ENCODE peak calls at places on chromosomes 4 and X, in six cellular contexts. H is SK-N-SH, K is H1, B is K562, R is HepG2, S is HCT116. P is an unnamed sample.

GRCh38 chr4:147103403-147103946 is 157.8 kb upstream of the TTC29 start:
- DNase-seq in B (no peak), K (no peak), H (no peak), S (no peak), R (no peak), P (no peak)

GRCh38 chrX:118928126-118928525 is 46.3 kb upstream of the LONRF3 start:
- DNase-seq in R (no peak), H (no peak), K (no peak), S (no peak), B (no peak), P (no peak)

GRCh38 chrX:76555816-76556215 is 128.3 kb downstream of the MAGEE1 start:
- DNase-seq in K (peak; percentile 52), S (peak; percentile 33), B (peak; percentile 15), R (peak; percentile 41), H (peak; percentile 2), P (peak; percentile 70)

GRCh38 chr4:137106287-137106686 is 426.0 kb downstream of the PCDH18 start:
- DNase-seq in S (no peak), R (no peak), K (no peak), B (no peak), H (no peak), P (no peak)

GRCh38 chr4:154465085-154465484 is 26.5 kb downstream of the DCHS2 start:
- DNase-seq in K (no peak), H (no peak), R (no peak), S (no peak), B (peak; percentile 46), P (no peak)

GRCh38 chrX:21986596-21986995 is 45.5 kb upstream of the PHEX start:
- DNase-seq in B (no peak), R (no peak), K (no peak), H (no peak), S (no peak), P (no peak)

GRCh38 chrX:10015711-10016515 is 48.8 kb downstream of the CLDN34 start:
- DNase-seq in H (peak; percentile 73), S (no peak), R (no peak), K (peak; percentile 51), B (no peak), P (no peak)

GRCh38 chr4:86522349-86522748 is 71.8 kb upstream of the PTPN13 start:
- DNase-seq in H (no peak), B (no peak), S (no peak), R (no peak), K (no peak), P (no peak)

GRCh38 chrX:149570668-149571067 is 16.6 kb downstream of the MAGEA9B start:
- DNase-seq in S (no peak), H (no peak), K (no peak), R (no peak), B (peak; percentile 2), P (peak; percentile 66)

GRCh38 chrX:53247928-53248327 is 22.9 kb upstream of the KDM5C start:
- DNase-seq in H (no peak), R (no peak), S (no peak), B (no peak), K (no peak), P (no peak)

GRCh38 chr4:5592272-5592671 is 116.1 kb downstream of the EVC2 start:
- DNase-seq in S (no peak), H (no peak), R (no peak), B (no peak), K (no peak), P (no peak)

GRCh38 chrX:123961268-123962005 is at the start of gene STAG2:
- DNase-seq in B (peak; percentile 84), K (peak; percentile 62), S (peak; percentile 73), H (peak; percentile 66), R (peak; percentile 80), P (peak; percentile 86)

GRCh38 chr4:185534850-185535761 is at the start of gene PDLIM3:
- DNase-seq in B (peak; percentile 70), H (peak; percentile 89), K (peak; percentile 79), R (peak; percentile 27), S (peak; percentile 12), P (peak; percentile 51)

GRCh38 chr4:111991797-111992196 is 153.5 kb upstream of the FAM241A start:
- DNase-seq in B (no peak), R (no peak), K (no peak), H (no peak), S (peak; percentile 8), P (no peak)

GRCh38 chr4:156598138-156598681 is 373.4 kb downstream of the PDGFC start:
- DNase-seq in B (no peak), H (no peak), R (no peak), S (no peak), K (no peak), P (no peak)

GRCh38 chr4:102345795-102346100 is 466 bp upstream of the SLC39A8 start:
- DNase-seq in R (no peak), H (peak; percentile 5), S (no peak), K (no peak), B (no peak), P (no peak)

GRCh38 chr4:3516061-3516835 is 16.0 kb downstream of the LRPAP1 start:
- DNase-seq in H (no peak), K (no peak), S (no peak), R (no peak), B (no peak), P (no peak)

GRCh38 chr4:5661237-5661636 is 47.1 kb downstream of the EVC2 start:
- DNase-seq in H (no peak), R (no peak), S (no peak), B (no peak), K (no peak), P (no peak)

GRCh38 chr4:74000301-74000700 is 1.8 kb upstream of the CXCL5 start:
- DNase-seq in R (no peak), S (no peak), B (no peak), K (no peak), H (no peak), P (no peak)

GRCh38 chr4:73998040-73999011 is at the start of gene CXCL5:
- DNase-seq in S (no peak), K (peak; percentile 78), B (no peak), R (no peak), H (no peak), P (no peak)
- TF ChIP-seq JUND in S (no peak), K (no peak), B (no peak), R (no peak), H (no peak), P (no peak)

GRCh38 chr4:124564121-124564520 is 148.4 kb downstream of the ANKRD50 start:
- DNase-seq in S (no peak), B (no peak), R (no peak), H (no peak), K (no peak), P (no peak)
- TF ChIP-seq JUND in S (no peak), B (no peak), R (no peak), H (no peak), K (no peak), P (no peak)

GRCh38 chrX:19609541-19609940 is 94.2 kb upstream of the MAP3K15 start:
- DNase-seq in B (no peak), R (no peak), H (no peak), S (no peak), K (no peak), P (no peak)
- TF ChIP-seq JUND in B (no peak), R (no peak), H (no peak), S (no peak), K (no peak), P (no peak)

DNA sequence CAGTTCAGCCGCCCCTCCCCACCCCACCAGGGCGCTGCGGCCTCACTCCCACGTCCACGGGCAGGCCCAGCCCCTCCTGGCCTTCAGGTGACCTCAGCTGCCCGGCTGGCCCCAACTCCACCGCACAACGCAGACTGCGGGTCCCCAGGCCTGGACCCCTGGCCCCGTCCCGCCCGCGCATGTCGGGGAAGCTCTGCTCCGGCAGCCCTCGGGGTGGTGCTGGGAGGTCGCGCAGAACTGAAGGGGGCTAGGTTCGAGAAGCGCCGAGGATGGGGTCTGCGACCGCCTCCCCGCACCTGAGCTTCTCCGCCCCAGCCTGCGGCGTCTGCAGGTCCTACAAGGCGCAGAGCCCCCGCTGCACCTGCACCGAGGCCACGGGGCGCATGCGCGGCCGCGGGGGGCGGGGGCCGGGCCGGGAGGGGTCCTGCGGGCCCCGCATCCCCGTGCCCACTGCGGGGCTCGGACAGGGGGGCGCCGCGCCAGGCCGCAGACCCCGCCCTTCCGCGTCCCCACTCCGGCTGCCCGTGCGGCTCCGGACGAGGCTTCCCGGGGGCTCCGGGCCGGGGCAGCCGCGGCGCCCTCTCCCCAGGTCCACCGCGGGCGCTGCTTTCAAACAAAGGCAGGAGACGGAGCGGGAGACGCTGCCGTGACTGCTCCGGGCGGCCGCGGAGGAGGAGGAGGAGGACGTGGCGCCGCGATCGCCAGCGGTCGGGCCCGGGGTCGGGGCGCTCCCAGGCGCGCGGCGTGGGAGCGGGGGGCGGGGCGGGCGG is 678 bp upstream of the NAT8L start:
- DNase-seq in K (no peak), H (peak; percentile 93), S (no peak), B (peak; percentile 82), R (no peak), P (no peak)
- TF ChIP-seq JUND in K (no peak), H (no peak), S (no peak), B (no peak), R (no peak), P (no peak)

DNA sequence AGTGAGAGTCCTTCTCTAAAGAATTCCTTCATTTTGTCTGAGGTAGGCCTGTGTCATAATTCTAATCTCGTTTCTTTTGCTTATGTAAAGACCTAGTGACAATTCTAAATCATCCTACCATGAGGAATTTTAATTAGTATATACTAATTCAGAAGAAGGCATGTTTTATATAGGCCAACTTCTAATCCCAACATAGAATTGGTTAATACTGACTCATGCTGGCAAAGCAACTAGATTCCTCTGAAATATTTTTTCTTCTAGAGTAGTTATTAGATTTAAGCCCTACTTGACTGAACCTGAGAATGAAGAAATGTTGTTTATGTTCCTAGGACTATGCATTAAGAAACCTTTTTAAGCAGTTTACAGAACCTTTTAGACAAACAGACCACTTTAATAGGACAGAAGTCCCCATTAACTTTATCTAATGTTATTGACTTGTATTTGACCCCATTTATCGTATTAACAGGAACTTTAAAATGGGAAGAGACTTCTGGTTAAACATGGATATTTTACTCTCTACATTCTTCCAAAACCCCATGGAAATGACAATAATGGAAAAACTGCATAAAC is 56.1 kb upstream of the EIF1AX start:
- DNase-seq in K (no peak), R (no peak), S (no peak), H (no peak), B (no peak), P (no peak)
- TF ChIP-seq JUND in K (no peak), R (no peak), S (no peak), H (no peak), B (no peak), P (no peak)

GRCh38 chrX:30275498-30275897 is 28.6 kb downstream of the MAGEB1 start:
- DNase-seq in S (peak; percentile 15), R (no peak), B (peak; percentile 10), H (no peak), K (no peak), P (peak; percentile 11)

GRCh38 chrX:30270639-30271038 is 23.7 kb downstream of the MAGEB1 start:
- DNase-seq in S (no peak), K (no peak), R (no peak), H (no peak), B (no peak), P (no peak)
- TF ChIP-seq JUND in S (no peak), K (no peak), R (no peak), H (no peak), B (no peak), P (no peak)

P was measured in T47D.